ENCODE peak calls at places on chromosomes 7 and 10, in four cellular contexts. B is PC-3, Y is mesothelial cell of epicardium, E is stomach. Q is an unnamed sample.
A peak's percentile ranks its signal among the peaks of the same experiment; 100 is the strongest.

GRCh38 chr10:116723428-116724281 is 18.7 kb downstream of the HSPA12A start:
- DNase-seq in B (no peak), Y (no peak), E (no peak), Q (no peak)

GRCh38 chr7:152931583-152931982 is 172.0 kb downstream of the ACTR3B start:
- DNase-seq in B (no peak), Y (no peak), E (no peak), Q (no peak)

GRCh38 chr10:73922007-73922863 is 11.3 kb downstream of the PLAU start:
- DNase-seq in B (no peak), Y (no peak), E (no peak), Q (no peak)

GRCh38 chr10:96339383-96339782 is 19.4 kb downstream of the OPALIN start:
- DNase-seq in B (no peak), Y (no peak), E (no peak), Q (no peak)

GRCh38 chr10:117004238-117004626 is 755 bp downstream of the SHTN1 start:
- DNase-seq in B (peak; percentile 68), Y (no peak), E (no peak), Q (no peak)

GRCh38 chr10:97333601-97334369 is 744 bp downstream of the FRAT2 start:
- DNase-seq in B (peak; percentile 47), Y (peak; percentile 60), E (peak; percentile 62), Q (peak; percentile 34)

GRCh38 chr10:125333209-125333591 is 172.8 kb upstream of the CTBP2 start:
- DNase-seq in B (no peak), Y (no peak), E (no peak), Q (no peak)

GRCh38 chr10:106513328-106513727 is 651.2 kb downstream of the SORCS1 start:
- DNase-seq in B (peak; percentile 70), Y (no peak), E (no peak), Q (no peak)

GRCh38 chr7:157347217-157347904 is 10.6 kb downstream of the DNAJB6 start:
- DNase-seq in B (peak; percentile 74), Y (no peak), E (no peak), Q (no peak)

GRCh38 chr7:83130623-83131545 is 31.8 kb downstream of the PCLO start:
- DNase-seq in B (peak; percentile 59), Y (no peak), E (no peak), Q (no peak)

GRCh38 chr7:90455163-90456030 is 14.0 kb upstream of the PTTG1IP2 start:
- DNase-seq in B (peak; percentile 67), Y (no peak), E (no peak), Q (no peak)

GRCh38 chr7:1210321-1210978 is 22.2 kb upstream of the UNCX start:
- DNase-seq in B (peak; percentile 17), Y (no peak), E (no peak), Q (no peak)

GRCh38 chr10:11397077-11397476 is 214.4 kb downstream of the USP6NL start:
- DNase-seq in B (no peak), Y (no peak), E (no peak), Q (no peak)

GRCh38 chr10:132375116-132375794 is 21.7 kb upstream of the PWWP2B start:
- DNase-seq in B (no peak), Y (no peak), E (no peak), Q (no peak)

GRCh38 chr10:133263674-133264073 is 13.0 kb downstream of the ADAM8 start:
- DNase-seq in B (no peak), Y (no peak), E (no peak), Q (no peak)

GRCh38 chr10:43176271-43176670 is 38.0 kb downstream of the CSGALNACT2 start:
- DNase-seq in B (no peak), Y (no peak), E (no peak), Q (no peak)

GRCh38 chr7:107998660-107999480 is 4.1 kb downstream of the LAMB1 start:
- DNase-seq in B (no peak), Y (no peak), E (no peak), Q (no peak)

GRCh38 chr10:5441106-5441505 is 28.7 kb downstream of the NET1 start:
- DNase-seq in B (no peak), Y (no peak), E (no peak), Q (no peak)

GRCh38 chr7:158805937-158806336 is 23.4 kb downstream of the ESYT2 start:
- DNase-seq in B (no peak), Y (no peak), E (no peak), Q (no peak)

GRCh38 chr10:99870051-99870730 is 87.8 kb downstream of the ABCC2 start:
- DNase-seq in B (no peak), Y (no peak), E (no peak), Q (no peak)

GRCh38 chr10:119724630-119725549 is 960 bp upstream of the INPP5F start:
- DNase-seq in B (no peak), Y (no peak), E (no peak), Q (no peak)

GRCh38 chr7:150727381-150727780 is 9.8 kb upstream of the GIMAP5 start:
- DNase-seq in B (no peak), Y (no peak), E (no peak), Q (no peak)

GRCh38 chr10:62454696-62455451 is 80.7 kb downstream of the ZNF365 start:
- DNase-seq in B (peak; percentile 99), Y (no peak), E (no peak), Q (no peak)

GRCh38 chr7:66921918-66922486 is 977 bp downstream of the TMEM248 start:
- DNase-seq in B (peak; percentile 18), Y (no peak), E (no peak), Q (no peak)

GRCh38 chr7:43768201-43768893 is 9.9 kb downstream of the BLVRA start:
- DNase-seq in B (no peak), Y (no peak), E (no peak), Q (no peak)

GRCh38 chr10:132862485-132863420 is 76.8 kb upstream of the NKX6-2 start:
- DNase-seq in B (no peak), Y (no peak), E (peak; percentile 24), Q (peak; percentile 24)

GRCh38 chr10:116101616-116102015 is 171.4 kb downstream of the GFRA1 start:
- DNase-seq in B (no peak), Y (no peak), E (no peak), Q (no peak)

GRCh38 chr7:127815631-127816145 is 163.7 kb downstream of the SND1 start:
- DNase-seq in B (no peak), Y (no peak), E (no peak), Q (no peak)

GRCh38 chr10:130251766-130252165 is 115.6 kb downstream of the GLRX3 start:
- DNase-seq in B (no peak), Y (no peak), E (no peak), Q (no peak)

GRCh38 chr10:130257897-130258296 is 121.7 kb downstream of the GLRX3 start:
- DNase-seq in B (no peak), Y (no peak), E (no peak), Q (no peak)

GRCh38 chr10:130255777-130256176 is 119.6 kb downstream of the GLRX3 start:
- DNase-seq in B (no peak), Y (no peak), E (no peak), Q (no peak)

GRCh38 chr10:130250127-130250526 is 113.9 kb downstream of the GLRX3 start:
- DNase-seq in B (no peak), Y (no peak), E (no peak), Q (no peak)

DNA sequence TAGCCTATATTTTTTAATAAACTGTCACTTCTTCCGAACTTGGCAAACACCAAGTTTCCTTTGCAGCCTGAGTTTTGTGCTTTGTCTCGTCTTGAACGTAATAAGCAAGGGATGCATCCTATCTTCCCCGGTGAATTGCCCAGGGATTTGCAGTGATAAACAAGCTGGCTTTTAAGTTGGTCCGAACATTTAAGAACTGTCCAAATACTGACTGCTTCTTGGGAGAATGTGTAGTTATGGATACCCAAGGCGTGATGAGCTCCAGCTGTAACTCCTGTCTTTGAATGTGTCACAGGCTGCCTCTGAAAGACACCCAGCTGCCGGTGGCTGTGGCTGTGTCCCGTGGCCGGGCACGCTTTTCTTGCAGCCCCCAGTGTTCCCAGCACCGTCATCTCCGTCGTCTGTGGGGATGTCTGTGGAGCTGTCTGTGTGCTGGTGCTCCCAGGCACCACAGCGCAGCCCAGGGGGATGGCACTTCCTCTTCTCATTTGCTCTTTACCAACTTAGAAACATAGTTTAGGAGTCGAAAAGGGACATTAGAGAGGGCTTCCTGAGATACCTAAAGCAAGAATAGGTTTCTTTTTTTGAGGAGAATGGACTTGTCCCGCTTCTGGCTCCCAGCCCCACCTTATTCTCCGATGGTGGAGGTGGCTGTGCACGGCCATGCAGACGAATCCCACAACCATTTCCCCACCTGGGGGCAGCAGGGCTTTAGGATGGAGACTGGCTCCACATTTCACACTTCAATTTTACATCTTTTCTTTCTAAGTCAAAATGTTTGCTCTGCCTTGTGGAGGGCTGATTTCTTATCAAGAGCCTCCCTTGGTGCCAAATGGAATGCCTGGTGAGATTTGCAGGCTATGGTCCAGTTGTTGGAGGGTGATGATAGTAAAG is 118.2 kb downstream of the GLRX3 start:
- DNase-seq in B (no peak), Y (no peak), E (no peak), Q (no peak)
- TF ChIP-seq CTCF in B (no peak), Y (no peak), E (no peak), Q (no peak)

DNA sequence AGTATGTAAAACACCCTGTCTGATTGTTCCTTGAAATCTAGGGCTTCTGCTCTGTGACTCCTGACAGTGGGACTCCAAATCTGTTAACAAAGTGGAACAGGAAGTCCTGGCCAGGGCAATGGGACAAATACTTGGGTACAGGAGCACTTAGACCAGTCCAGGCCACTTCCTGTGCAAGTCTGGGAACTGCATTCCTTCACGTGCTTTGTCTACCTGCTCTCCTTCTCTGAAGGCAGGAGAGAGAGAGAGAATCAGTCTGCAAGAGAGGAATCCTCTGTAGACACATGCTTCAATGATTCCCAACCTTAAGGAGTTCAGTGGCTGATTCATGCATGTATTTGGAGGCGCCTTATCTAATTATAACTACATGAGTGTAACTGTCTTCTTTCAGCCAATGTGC is 530.2 kb downstream of the GATA3 start:
- DNase-seq in B (no peak), Y (no peak), E (no peak), Q (no peak)
- TF ChIP-seq CTCF in B (no peak), Y (no peak), E (no peak), Q (no peak)

GRCh38 chr10:22573820-22574569 is 140.4 kb downstream of the PIP4K2A start:
- DNase-seq in B (peak; percentile 44), Y (no peak), E (no peak), Q (no peak)
- TF ChIP-seq CTCF in B (peak; percentile 72), Y (no peak), E (peak; percentile 30), Q (peak; percentile 58)

GRCh38 chr7:35035511-35035921 is 1.8 kb downstream of the DPY19L1 start:
- DNase-seq in B (peak; percentile 60), Y (no peak), E (no peak), Q (no peak)
- TF ChIP-seq CTCF in B (peak; percentile 61), Y (no peak), E (no peak), Q (no peak)